ENCODE peak calls at places on chromosomes 3 and 15, in nine cellular contexts. One of them, this sample, is unnamed.

GRCh38 chr3:46660543-46661523 is 32.6 kb downstream of the ALS2CL start:
- DNase-seq in HTR-8/SVneo: no peak
- DNase-seq in C1 segment of cervical spinal cord: no peak
- DNase-seq in activated naive CD8-positive, alpha-beta T cell treated with anti-CD3 and anti-CD28 coated beads, Interleukin-2, amount 10 ng/mL, durations not matched to agents 7 days and 5 days: no peak
- DNase-seq in T-cell: no peak
- DNase-seq in tibial artery: peak
- DNase-seq in NCI-H2107: no peak
- DNase-seq in mucosa of gallbladder: no peak
- DNase-seq in transverse colon: no peak
- DNase-seq in this sample: peak

GRCh38 chr3:58497074-58497473 is 5.2 kb downstream of the KCTD6 start:
- DNase-seq in tibial artery: no peak
- DNase-seq in T-cell: no peak
- DNase-seq in activated naive CD8-positive, alpha-beta T cell treated with anti-CD3 and anti-CD28 coated beads, Interleukin-2, amount 10 ng/mL, durations not matched to agents 7 days and 5 days: no peak
- DNase-seq in NCI-H2107: no peak
- DNase-seq in C1 segment of cervical spinal cord: no peak
- DNase-seq in HTR-8/SVneo: no peak
- DNase-seq in transverse colon: no peak
- DNase-seq in mucosa of gallbladder: no peak
- DNase-seq in this sample: no peak

GRCh38 chr3:70532806-70533205 is 220.4 kb upstream of the MDFIC2 start:
- DNase-seq in transverse colon: no peak
- DNase-seq in tibial artery: no peak
- DNase-seq in activated naive CD8-positive, alpha-beta T cell treated with anti-CD3 and anti-CD28 coated beads, Interleukin-2, amount 10 ng/mL, durations not matched to agents 7 days and 5 days: no peak
- DNase-seq in C1 segment of cervical spinal cord: no peak
- DNase-seq in HTR-8/SVneo: no peak
- DNase-seq in T-cell: no peak
- DNase-seq in NCI-H2107: no peak
- DNase-seq in mucosa of gallbladder: no peak
- DNase-seq in this sample: no peak

GRCh38 chr3:56547486-56547885 is 9.5 kb upstream of the CCDC66 start:
- DNase-seq in T-cell: no peak
- DNase-seq in transverse colon: no peak
- DNase-seq in NCI-H2107: no peak
- DNase-seq in mucosa of gallbladder: no peak
- DNase-seq in C1 segment of cervical spinal cord: no peak
- DNase-seq in activated naive CD8-positive, alpha-beta T cell treated with anti-CD3 and anti-CD28 coated beads, Interleukin-2, amount 10 ng/mL, durations not matched to agents 7 days and 5 days: no peak
- DNase-seq in HTR-8/SVneo: no peak
- DNase-seq in tibial artery: no peak
- DNase-seq in this sample: no peak

GRCh38 chr3:71511037-71511436 is 72.5 kb downstream of the FOXP1 start:
- DNase-seq in HTR-8/SVneo: peak
- DNase-seq in C1 segment of cervical spinal cord: no peak
- DNase-seq in mucosa of gallbladder: no peak
- DNase-seq in NCI-H2107: no peak
- DNase-seq in activated naive CD8-positive, alpha-beta T cell treated with anti-CD3 and anti-CD28 coated beads, Interleukin-2, amount 10 ng/mL, durations not matched to agents 7 days and 5 days: no peak
- DNase-seq in transverse colon: no peak
- DNase-seq in tibial artery: no peak
- DNase-seq in T-cell: no peak
- DNase-seq in this sample: no peak

GRCh38 chr3:68996356-68996995 is 17.0 kb downstream of the EOGT start:
- DNase-seq in activated naive CD8-positive, alpha-beta T cell treated with anti-CD3 and anti-CD28 coated beads, Interleukin-2, amount 10 ng/mL, durations not matched to agents 7 days and 5 days: no peak
- DNase-seq in C1 segment of cervical spinal cord: no peak
- DNase-seq in T-cell: no peak
- DNase-seq in transverse colon: no peak
- DNase-seq in NCI-H2107: no peak
- DNase-seq in mucosa of gallbladder: no peak
- DNase-seq in tibial artery: no peak
- DNase-seq in HTR-8/SVneo: no peak
- DNase-seq in this sample: no peak

GRCh38 chr3:183488343-183488742 is 59.9 kb upstream of the MCF2L2 start:
- DNase-seq in NCI-H2107: no peak
- DNase-seq in activated naive CD8-positive, alpha-beta T cell treated with anti-CD3 and anti-CD28 coated beads, Interleukin-2, amount 10 ng/mL, durations not matched to agents 7 days and 5 days: no peak
- DNase-seq in C1 segment of cervical spinal cord: no peak
- DNase-seq in transverse colon: no peak
- DNase-seq in T-cell: no peak
- DNase-seq in tibial artery: no peak
- DNase-seq in mucosa of gallbladder: no peak
- DNase-seq in HTR-8/SVneo: no peak
- DNase-seq in this sample: no peak

GRCh38 chr15:85598718-85599398 is 195.9 kb downstream of the KLHL25 start:
- DNase-seq in NCI-H2107: no peak
- DNase-seq in C1 segment of cervical spinal cord: no peak
- DNase-seq in T-cell: no peak
- DNase-seq in tibial artery: no peak
- DNase-seq in activated naive CD8-positive, alpha-beta T cell treated with anti-CD3 and anti-CD28 coated beads, Interleukin-2, amount 10 ng/mL, durations not matched to agents 7 days and 5 days: no peak
- DNase-seq in HTR-8/SVneo: no peak
- DNase-seq in mucosa of gallbladder: no peak
- DNase-seq in transverse colon: no peak
- DNase-seq in this sample: no peak

GRCh38 chr3:40951636-40952035 is 247.7 kb upstream of the CTNNB1 start:
- DNase-seq in T-cell: no peak
- DNase-seq in activated naive CD8-positive, alpha-beta T cell treated with anti-CD3 and anti-CD28 coated beads, Interleukin-2, amount 10 ng/mL, durations not matched to agents 7 days and 5 days: no peak
- DNase-seq in NCI-H2107: no peak
- DNase-seq in mucosa of gallbladder: no peak
- DNase-seq in C1 segment of cervical spinal cord: no peak
- DNase-seq in HTR-8/SVneo: peak
- DNase-seq in transverse colon: no peak
- DNase-seq in tibial artery: no peak
- DNase-seq in this sample: no peak

GRCh38 chr3:88668180-88668579 is 439.2 kb upstream of the EPHA3 start:
- DNase-seq in T-cell: no peak
- DNase-seq in tibial artery: no peak
- DNase-seq in HTR-8/SVneo: no peak
- DNase-seq in NCI-H2107: no peak
- DNase-seq in C1 segment of cervical spinal cord: no peak
- DNase-seq in activated naive CD8-positive, alpha-beta T cell treated with anti-CD3 and anti-CD28 coated beads, Interleukin-2, amount 10 ng/mL, durations not matched to agents 7 days and 5 days: no peak
- DNase-seq in mucosa of gallbladder: no peak
- DNase-seq in transverse colon: no peak
- DNase-seq in this sample: no peak

GRCh38 chr15:74182131-74182530 is 8.6 kb downstream of the ISLR start:
- DNase-seq in tibial artery: no peak
- DNase-seq in transverse colon: no peak
- DNase-seq in T-cell: no peak
- DNase-seq in mucosa of gallbladder: no peak
- DNase-seq in C1 segment of cervical spinal cord: no peak
- DNase-seq in HTR-8/SVneo: no peak
- DNase-seq in activated naive CD8-positive, alpha-beta T cell treated with anti-CD3 and anti-CD28 coated beads, Interleukin-2, amount 10 ng/mL, durations not matched to agents 7 days and 5 days: no peak
- DNase-seq in NCI-H2107: no peak
- DNase-seq in this sample: no peak